ENCODE peak calls at places on chromosomes 5 and 9, in four cellular contexts. G, X, K and O are unnamed samples.

GRCh38 chr9:112881366-112881765 is 9.3 kb downstream of the SLC46A2 start:
- DNase-seq in G (no peak), X (no peak), K (peak), O (no peak)

GRCh38 chr9:6715755-6716643 is 41.8 kb upstream of the KDM4C start:
- DNase-seq in G (no peak), X (peak), K (no peak), O (peak)

GRCh38 chr5:175840050-175840841 is 31.1 kb upstream of the CPLX2 start:
- DNase-seq in G (peak), X (no peak), K (peak), O (peak)

GRCh38 chr5:5613261-5613990 is 190.9 kb downstream of the ICE1 start:
- DNase-seq in G (no peak), X (peak), K (no peak), O (no peak)

GRCh38 chr5:39164016-39164415 is 55.3 kb downstream of the FYB1 start:
- DNase-seq in G (no peak), X (no peak), K (no peak), O (no peak)

GRCh38 chr5:138461343-138462125 is 3.7 kb upstream of the EGR1 start:
- DNase-seq in G (no peak), X (no peak), K (peak), O (no peak)

GRCh38 chr9:32954642-32955041 is 46.8 kb downstream of the APTX start:
- DNase-seq in G (no peak), X (no peak), K (peak), O (peak)

GRCh38 chr9:89372230-89372816 is 54.0 kb downstream of the SECISBP2 start:
- DNase-seq in G (no peak), X (no peak), K (no peak), O (no peak)

GRCh38 chr5:65032250-65032649 is 263.5 kb downstream of the CWC27 start:
- DNase-seq in G (peak), X (no peak), K (peak), O (no peak)

GRCh38 chr5:58462154-58462553 is 2.3 kb upstream of the PLK2 start:
- DNase-seq in G (no peak), X (no peak), K (no peak), O (peak)

GRCh38 chr9:110919609-110920008 is 118.7 kb downstream of the LPAR1 start:
- DNase-seq in G (no peak), X (no peak), K (peak), O (peak)

GRCh38 chr5:171496431-171496830 is 77.0 kb downstream of the FGF18 start:
- DNase-seq in G (no peak), X (no peak), K (no peak), O (no peak)

GRCh38 chr5:10854526-10855277 is 93.7 kb upstream of the DAP start:
- DNase-seq in G (no peak), X (no peak), K (no peak), O (no peak)

GRCh38 chr5:134874831-134875655 is 872 bp downstream of the TXNDC15 start:
- DNase-seq in G (peak), X (no peak), K (peak), O (peak)

GRCh38 chr5:111731638-111732037 is 25.4 kb downstream of the NREP start:
- DNase-seq in G (no peak), X (no peak), K (no peak), O (no peak)

GRCh38 chr9:120477534-120478001 is 102.4 kb downstream of the CDK5RAP2 start:
- DNase-seq in G (peak), X (no peak), K (peak), O (peak)

GRCh38 chr9:95772320-95773060 is 103.0 kb upstream of the ERCC6L2 start:
- DNase-seq in G (no peak), X (no peak), K (peak), O (no peak)

GRCh38 chr5:10486511-10487344 is 45.0 kb downstream of the ROPN1L start:
- DNase-seq in G (no peak), X (no peak), K (no peak), O (no peak)

GRCh38 chr5:134837530-134838181 is 8.1 kb upstream of the C5orf24 start:
- DNase-seq in G (no peak), X (no peak), K (peak), O (no peak)

GRCh38 chr5:93805616-93806393 is 64.4 kb upstream of the POU5F2 start:
- DNase-seq in G (no peak), X (no peak), K (peak), O (no peak)

GRCh38 chr5:1390333-1390732 is 45.4 kb upstream of the CLPTM1L start:
- DNase-seq in G (no peak), X (no peak), K (no peak), O (no peak)

GRCh38 chr5:38381361-38381760 is 123.0 kb downstream of the EGFLAM start:
- DNase-seq in G (no peak), X (no peak), K (no peak), O (no peak)

GRCh38 chr9:129954868-129955550 is 88.0 kb downstream of the FNBP1 start:
- DNase-seq in G (peak), X (no peak), K (peak), O (peak)

GRCh38 chr5:33736510-33736909 is 155.3 kb downstream of the ADAMTS12 start:
- DNase-seq in G (no peak), X (no peak), K (peak), O (peak)

GRCh38 chr9:123445116-123445515 is 89.1 kb downstream of the CRB2 start:
- DNase-seq in G (no peak), X (no peak), K (no peak), O (no peak)

GRCh38 chr9:31799953-31800609 is 584.4 kb upstream of the ACO1 start:
- DNase-seq in G (no peak), X (peak), K (no peak), O (no peak)

GRCh38 chr5:148808864-148809642 is 17.4 kb upstream of the ADRB2 start:
- DNase-seq in G (peak), X (peak), K (no peak), O (no peak)

GRCh38 chr9:122346478-122347347 is 24.1 kb upstream of the PTGS1 start:
- DNase-seq in G (no peak), X (no peak), K (no peak), O (peak)

GRCh38 chr5:134533115-134533815 is 7.8 kb downstream of the JADE2 start:
- DNase-seq in G (no peak), X (no peak), K (no peak), O (no peak)

GRCh38 chr5:128757560-128757959 is 207.7 kb upstream of the SLC27A6 start:
- DNase-seq in G (no peak), X (no peak), K (no peak), O (no peak)

GRCh38 chr9:78871452-78872331 is 574.8 kb downstream of the PSAT1 start:
- DNase-seq in G (no peak), X (no peak), K (peak), O (peak)

GRCh38 chr5:131581710-131582109 is 53.3 kb downstream of the RAPGEF6 start:
- DNase-seq in G (no peak), X (no peak), K (no peak), O (no peak)

GRCh38 chr9:131836607-131837315 is 96.9 kb upstream of the RAPGEF1 start:
- DNase-seq in G (no peak), X (no peak), K (no peak), O (no peak)

GRCh38 chr5:174444791-174445190 is 279.6 kb upstream of the MSX2 start:
- DNase-seq in G (no peak), X (no peak), K (no peak), O (no peak)

GRCh38 chr5:166370928-166371690 is 1920.3 kb upstream of the WWC1 start:
- DNase-seq in G (no peak), X (no peak), K (no peak), O (no peak)
- TF ChIP-seq ELK1 in G (no peak), X (no peak), K (no peak), O (no peak)

GRCh38 chr5:169071-169727 is 22.1 kb upstream of the LRRC14B start:
- DNase-seq in G (no peak), X (no peak), K (peak), O (no peak)
- TF ChIP-seq ELK1 in G (no peak), X (no peak), K (no peak), O (no peak)

GRCh38 chr5:167096816-167097215 is 1194.6 kb upstream of the WWC1 start:
- DNase-seq in G (no peak), X (no peak), K (no peak), O (no peak)
- TF ChIP-seq ELK1 in G (no peak), X (no peak), K (no peak), O (no peak)

DNA sequence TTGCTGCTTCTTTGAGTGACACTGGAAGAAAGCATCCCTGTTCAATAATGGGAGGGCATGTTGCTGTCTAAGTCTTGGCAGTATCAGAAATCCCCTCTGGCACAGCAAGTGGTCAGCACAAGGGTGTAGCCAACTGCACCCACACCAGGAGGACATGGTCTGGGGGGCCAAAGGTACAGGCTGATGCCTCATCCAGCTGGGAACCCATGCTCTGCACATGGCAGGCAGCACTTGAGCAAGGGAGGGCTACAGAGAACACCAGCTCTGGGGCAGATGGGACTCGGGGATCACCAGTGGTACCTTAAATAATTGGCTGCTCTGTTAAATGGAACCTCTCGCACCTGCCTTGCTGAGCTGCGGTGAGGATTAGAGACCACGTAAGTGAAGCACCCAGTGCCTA is 265.2 kb downstream of the SYK start:
- DNase-seq in G (no peak), X (no peak), K (no peak), O (no peak)
- TF ChIP-seq ELK1 in G (no peak), X (no peak), K (no peak), O (no peak)

GRCh38 chr5:109959652-109960051 is 269.9 kb downstream of the MAN2A1 start:
- DNase-seq in G (no peak), X (no peak), K (no peak), O (no peak)
- TF ChIP-seq ELK1 in G (no peak), X (no peak), K (no peak), O (no peak)

GRCh38 chr5:147767048-147767447 is 15.5 kb downstream of the JAKMIP2 start:
- DNase-seq in G (no peak), X (no peak), K (no peak), O (no peak)

GRCh38 chr5:147759441-147759840 is 23.1 kb downstream of the JAKMIP2 start:
- DNase-seq in G (no peak), X (no peak), K (no peak), O (no peak)

GRCh38 chr5:147760086-147760485 is 22.4 kb downstream of the JAKMIP2 start:
- DNase-seq in G (no peak), X (no peak), K (no peak), O (no peak)

GRCh38 chr5:147763791-147764525 is 18.6 kb downstream of the JAKMIP2 start:
- DNase-seq in G (no peak), X (no peak), K (peak), O (no peak)
- TF ChIP-seq ELK1 in G (no peak), X (no peak), K (no peak), O (no peak)

DNA sequence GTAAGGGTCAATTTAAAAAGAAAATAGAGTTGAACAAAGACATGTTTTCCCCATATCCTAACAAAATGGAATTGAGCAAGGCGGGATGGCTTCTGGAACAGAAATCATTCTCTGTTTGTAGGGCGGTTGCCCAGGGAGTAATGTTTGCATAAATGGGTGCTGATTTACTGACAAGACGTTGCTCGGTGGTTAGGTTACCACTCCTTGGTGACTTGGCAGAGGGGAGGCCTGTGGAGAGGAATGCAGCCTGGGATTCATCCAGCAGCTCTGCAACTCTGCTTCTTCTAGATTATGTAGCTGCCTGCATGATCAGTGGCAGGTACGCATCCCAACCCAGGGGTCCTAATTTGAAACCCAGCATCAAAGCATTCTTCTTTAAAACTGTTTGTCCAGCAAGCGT is 200.2 kb downstream of the CFAP90 start:
- DNase-seq in G (no peak), X (no peak), K (no peak), O (no peak)
- TF ChIP-seq ELK1 in G (no peak), X (no peak), K (no peak), O (no peak)

DNA sequence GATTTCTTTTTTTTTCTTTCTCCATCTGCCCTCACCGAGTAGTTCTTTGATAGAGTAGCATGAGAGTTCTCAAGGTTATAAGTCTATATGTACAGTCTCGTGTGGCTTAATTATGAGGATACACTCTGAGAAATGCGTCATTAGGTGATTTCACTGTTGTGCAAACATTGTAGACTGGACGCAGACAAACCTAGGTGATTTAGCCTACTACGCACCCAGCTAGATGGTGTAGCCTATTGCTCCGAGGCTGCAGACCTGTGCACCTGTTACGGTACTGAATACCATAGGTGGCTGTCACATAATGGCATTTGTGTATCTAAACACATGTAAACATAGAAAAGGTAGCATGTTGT is 26.9 kb upstream of the CORO2A start:
- DNase-seq in G (no peak), X (no peak), K (no peak), O (peak)
- TF ChIP-seq ELK1 in G (no peak), X (no peak), K (no peak), O (no peak)